ENCODE peak calls at places on chromosomes 12 and 14, in ten cellular contexts. X is uterus, Q is astrocyte of the spinal cord, P is B cell, C is hepatocyte, A is Calu3, F is glutamatergic neuron, H is bronchial epithelial cell, T is brain microvascular endothelial cell, D is psoas muscle. E is an unnamed sample.

GRCh38 chr12:9331218-9331626 is 123.0 kb upstream of the PZP start:
- DNase-seq in F (peak; percentile 85), T (peak; percentile 53), A (peak; percentile 81), H (peak; percentile 43), X (peak; percentile 43), D (peak; percentile 51), C (peak; percentile 76), Q (peak; percentile 58), P (peak; percentile 64), E (peak; percentile 96)

GRCh38 chr12:122980192-122981035 is at the start of gene ARL6IP4:
- DNase-seq in A (peak; percentile 74), P (peak; percentile 62), Q (peak; percentile 61), H (peak; percentile 16), C (peak; percentile 82), X (peak; percentile 61), F (peak; percentile 74), D (peak; percentile 69), T (peak; percentile 24), E (peak; percentile 87)

GRCh38 chr12:15601210-15601800 is 187.9 kb downstream of the EPS8 start:
- DNase-seq in X (no peak), F (no peak), P (no peak), Q (peak; percentile 84), C (peak; percentile 13), D (no peak), H (peak; percentile 98), A (peak; percentile 35), T (peak; percentile 83), E (no peak)

GRCh38 chr12:69348162-69348938 is at the start of gene LYZ:
- DNase-seq in C (no peak), F (no peak), Q (no peak), A (peak; percentile 81), P (no peak), X (no peak), D (no peak), H (no peak), T (no peak), E (no peak)

GRCh38 chr12:112283541-112283940 is 98.7 kb downstream of the HECTD4 start:
- DNase-seq in D (no peak), C (no peak), H (peak; percentile 13), X (no peak), A (no peak), T (no peak), Q (no peak), F (no peak), P (no peak), E (no peak)

GRCh38 chr14:51539571-51540037 is 112.1 kb upstream of the FRMD6 start:
- DNase-seq in C (no peak), T (peak; percentile 96), X (no peak), P (no peak), D (no peak), Q (peak; percentile 94), F (no peak), A (peak; percentile 62), H (peak; percentile 99), E (peak; percentile 46)

GRCh38 chr12:86945685-86946196 is 689.5 kb upstream of the MGAT4C start:
- DNase-seq in Q (no peak), P (no peak), C (no peak), H (no peak), F (no peak), D (no peak), T (no peak), A (no peak), X (no peak), E (no peak)

GRCh38 chr14:32258574-32258973 is 55.5 kb upstream of the RNU6-8 start:
- DNase-seq in F (no peak), T (no peak), Q (no peak), D (no peak), C (peak; percentile 37), X (peak; percentile 25), H (no peak), P (no peak), A (no peak), E (no peak)

GRCh38 chr12:131872154-131873046 is 22.0 kb upstream of the ULK1 start:
- DNase-seq in C (peak; percentile 62), Q (peak; percentile 79), X (no peak), H (peak; percentile 96), A (peak; percentile 90), T (peak; percentile 89), P (no peak), F (no peak), D (no peak), E (peak; percentile 85)

DNA sequence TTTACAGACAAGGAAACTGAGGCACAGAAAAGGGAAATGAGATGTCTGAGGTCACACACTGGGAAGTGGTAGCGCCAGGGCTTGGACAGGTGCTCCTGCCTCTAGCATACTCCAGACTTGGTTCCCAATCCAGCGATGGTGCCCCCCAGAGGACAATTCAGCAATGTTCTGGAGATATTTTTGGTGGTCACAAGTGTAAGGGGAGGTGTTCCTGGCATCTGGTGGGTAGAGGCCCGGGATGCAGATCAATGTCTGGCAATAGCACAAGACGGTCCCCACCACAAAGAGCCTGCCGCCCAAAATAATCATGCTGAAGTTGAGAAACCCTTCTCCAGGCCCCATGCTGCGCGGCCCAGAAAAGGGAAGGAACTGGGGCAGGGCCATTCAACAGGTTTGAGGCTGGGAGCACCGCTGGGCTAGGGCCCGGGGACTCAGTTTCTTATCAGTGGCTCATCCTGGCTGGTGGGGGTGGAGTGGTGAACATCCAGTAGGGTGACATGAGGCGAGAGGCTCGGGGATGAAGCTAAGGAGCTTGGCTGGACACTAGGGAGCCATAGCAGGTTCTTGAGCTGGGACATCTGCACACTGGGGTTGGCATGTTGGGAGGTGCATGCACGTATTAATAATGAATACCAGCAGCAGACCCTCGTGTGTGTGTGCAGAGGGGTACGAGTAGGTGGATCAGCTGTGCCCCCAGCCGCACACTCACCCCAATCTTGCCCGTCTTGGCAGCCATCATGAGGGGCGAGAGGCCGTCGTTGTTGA is 35.1 kb downstream of the TRPV4 start:
- DNase-seq in A (peak; percentile 40), Q (no peak), X (no peak), D (no peak), C (no peak), F (no peak), H (no peak), T (no peak), P (no peak), E (peak; percentile 89)
- TF ChIP-seq CTCF in A (no peak), Q (no peak), X (no peak), D (no peak), C (no peak), F (no peak), H (peak; percentile 8), T (peak; percentile 51), P (no peak), E (peak; percentile 72)

GRCh38 chr12:56274299-56274698 is 7.6 kb downstream of the COQ10A start:
- DNase-seq in Q (no peak), F (no peak), P (no peak), H (no peak), D (no peak), T (no peak), X (no peak), C (no peak), A (no peak), E (no peak)
- TF ChIP-seq CTCF in Q (no peak), F (no peak), P (no peak), H (no peak), D (no peak), T (no peak), X (no peak), C (no peak), A (no peak), E (no peak)

GRCh38 chr12:107610030-107610859 is 75.4 kb upstream of the PWP1 start:
- DNase-seq in P (no peak), H (peak; percentile 34), D (no peak), X (no peak), C (peak; percentile 72), T (peak; percentile 40), Q (peak; percentile 57), A (peak; percentile 46), F (peak; percentile 74), E (peak; percentile 91)
- TF ChIP-seq CTCF in P (peak; percentile 37), H (peak; percentile 77), D (peak; percentile 25), X (no peak), C (peak; percentile 82), T (peak; percentile 96), Q (peak; percentile 89), A (peak; percentile 67), F (peak; percentile 66), E (peak; percentile 90)

GRCh38 chr12:53326460-53327185 is 5.2 kb upstream of the AAAS start:
- DNase-seq in D (no peak), C (no peak), A (no peak), F (no peak), H (no peak), X (no peak), T (no peak), P (no peak), Q (no peak), E (no peak)
- TF ChIP-seq CTCF in D (no peak), C (no peak), A (no peak), F (no peak), H (no peak), X (no peak), T (no peak), P (no peak), Q (no peak), E (no peak)

GRCh38 chr12:49188205-49188915 is 520 bp downstream of the TUBA1A start:
- DNase-seq in D (peak; percentile 81), F (peak; percentile 46), P (peak; percentile 86), Q (no peak), X (peak; percentile 85), T (peak; percentile 52), C (peak; percentile 77), A (peak; percentile 58), H (peak; percentile 51), E (peak; percentile 87)
- TF ChIP-seq CTCF in D (no peak), F (no peak), P (no peak), Q (no peak), X (no peak), T (peak; percentile 5), C (no peak), A (no peak), H (no peak), E (peak; percentile 11)

GRCh38 chr14:100107236-100107635 is 42.0 kb downstream of the EVL start:
- DNase-seq in P (no peak), X (no peak), H (peak; percentile 96), A (no peak), C (no peak), D (no peak), F (no peak), Q (no peak), T (no peak), E (no peak)

GRCh38 chr14:100105357-100106169 is 40.3 kb downstream of the EVL start:
- DNase-seq in A (no peak), Q (no peak), P (no peak), X (no peak), C (no peak), H (no peak), T (no peak), D (no peak), F (no peak), E (no peak)

GRCh38 chr14:100106661-100107112 is 41.5 kb downstream of the EVL start:
- DNase-seq in F (no peak), X (no peak), T (no peak), A (no peak), D (no peak), C (no peak), P (no peak), H (peak; percentile 32), Q (no peak), E (no peak)

GRCh38 chr14:100104523-100105300 is 39.5 kb downstream of the EVL start:
- DNase-seq in D (no peak), F (no peak), A (no peak), P (no peak), H (peak; percentile 47), T (peak; percentile 60), Q (peak; percentile 76), X (no peak), C (no peak), E (no peak)

DNA sequence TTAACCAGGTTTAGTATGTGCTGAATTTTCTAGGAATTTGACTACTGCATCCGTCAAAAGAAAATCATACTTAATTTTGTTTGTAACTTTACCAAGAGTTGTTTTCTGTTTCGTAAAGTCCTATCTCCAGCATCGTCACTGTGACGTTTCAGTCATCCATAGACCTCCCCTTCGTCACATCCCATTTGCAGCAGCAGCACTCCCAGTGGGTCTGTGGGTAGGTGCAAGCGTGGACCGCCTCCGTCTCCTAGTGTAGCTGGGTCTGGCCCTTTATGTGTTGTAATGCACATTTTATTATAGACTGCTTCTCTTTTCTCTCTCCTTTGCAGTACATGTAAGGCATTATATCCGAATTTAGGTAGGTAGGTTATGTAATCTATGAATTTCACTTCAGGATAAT is 41.0 kb downstream of the EVL start:
- DNase-seq in Q (no peak), X (no peak), A (no peak), D (no peak), T (no peak), H (no peak), F (no peak), C (no peak), P (no peak), E (no peak)
- TF ChIP-seq CTCF in Q (no peak), X (no peak), A (no peak), D (no peak), T (peak; percentile 18), H (no peak), F (no peak), C (no peak), P (no peak), E (peak; percentile 38)

E was measured in endodermal cell.